ENCODE peak calls at places on chromosomes 12 and 14, in eight cellular contexts. One of them, this sample, is unnamed.

GRCh38 chr14:68726093-68726695 is 66.7 kb downstream of the ZFP36L1 start:
- DNase-seq in endothelial cell: no peak
- DNase-seq in amniotic stem cell: no peak
- DNase-seq in activated T-helper 2 cell treated with anti-CD3 and anti-CD28 coated beads, Interferon-gamma antibody, Interleukin-2, Interleukin-4, amounts not matched to agents 10 μg/mL and 5 μg/mL and 100 μg/mL, durations not matched to agents 14 hours and 24 hours and 36 hours: no peak
- DNase-seq in GM23338: no peak
- DNase-seq in HT1080: no peak
- DNase-seq in A549: no peak
- DNase-seq in T-helper 1 cell: no peak
- DNase-seq in this sample: no peak

GRCh38 chr12:30732954-30733637 is 21.7 kb downstream of the CAPRIN2 start:
- DNase-seq in endothelial cell: no peak
- DNase-seq in amniotic stem cell: no peak
- DNase-seq in activated T-helper 2 cell treated with anti-CD3 and anti-CD28 coated beads, Interferon-gamma antibody, Interleukin-2, Interleukin-4, amounts not matched to agents 10 μg/mL and 5 μg/mL and 100 μg/mL, durations not matched to agents 14 hours and 24 hours and 36 hours: no peak
- DNase-seq in GM23338: no peak
- DNase-seq in HT1080: no peak
- DNase-seq in A549: no peak
- DNase-seq in T-helper 1 cell: no peak
- DNase-seq in this sample: no peak

GRCh38 chr14:72545411-72546311 is 348.2 kb downstream of the DPF3 start:
- DNase-seq in endothelial cell: no peak
- DNase-seq in amniotic stem cell: no peak
- DNase-seq in activated T-helper 2 cell treated with anti-CD3 and anti-CD28 coated beads, Interferon-gamma antibody, Interleukin-2, Interleukin-4, amounts not matched to agents 10 μg/mL and 5 μg/mL and 100 μg/mL, durations not matched to agents 14 hours and 24 hours and 36 hours: no peak
- DNase-seq in GM23338: no peak
- DNase-seq in HT1080: no peak
- DNase-seq in A549: no peak
- DNase-seq in T-helper 1 cell: no peak
- DNase-seq in this sample: no peak

GRCh38 chr12:70645494-70646317 is 8.5 kb upstream of the PTPRB start:
- DNase-seq in endothelial cell: peak
- DNase-seq in amniotic stem cell: peak
- DNase-seq in activated T-helper 2 cell treated with anti-CD3 and anti-CD28 coated beads, Interferon-gamma antibody, Interleukin-2, Interleukin-4, amounts not matched to agents 10 μg/mL and 5 μg/mL and 100 μg/mL, durations not matched to agents 14 hours and 24 hours and 36 hours: no peak
- DNase-seq in GM23338: peak
- DNase-seq in HT1080: peak
- DNase-seq in A549: peak
- DNase-seq in T-helper 1 cell: no peak
- DNase-seq in this sample: peak

GRCh38 chr12:43210437-43211197 is 341.4 kb downstream of the ADAMTS20 start:
- DNase-seq in endothelial cell: no peak
- DNase-seq in amniotic stem cell: no peak
- DNase-seq in activated T-helper 2 cell treated with anti-CD3 and anti-CD28 coated beads, Interferon-gamma antibody, Interleukin-2, Interleukin-4, amounts not matched to agents 10 μg/mL and 5 μg/mL and 100 μg/mL, durations not matched to agents 14 hours and 24 hours and 36 hours: no peak
- DNase-seq in GM23338: no peak
- DNase-seq in HT1080: peak
- DNase-seq in A549: no peak
- DNase-seq in T-helper 1 cell: no peak
- DNase-seq in this sample: no peak

GRCh38 chr12:80551897-80552296 is 107.9 kb downstream of the PTPRQ start:
- DNase-seq in endothelial cell: no peak
- DNase-seq in amniotic stem cell: peak
- DNase-seq in activated T-helper 2 cell treated with anti-CD3 and anti-CD28 coated beads, Interferon-gamma antibody, Interleukin-2, Interleukin-4, amounts not matched to agents 10 μg/mL and 5 μg/mL and 100 μg/mL, durations not matched to agents 14 hours and 24 hours and 36 hours: no peak
- DNase-seq in GM23338: no peak
- DNase-seq in HT1080: peak
- DNase-seq in A549: peak
- DNase-seq in T-helper 1 cell: no peak
- DNase-seq in this sample: no peak

GRCh38 chr12:12946686-12947355 is 5.1 kb downstream of the GPRC5D start:
- DNase-seq in endothelial cell: no peak
- DNase-seq in amniotic stem cell: no peak
- DNase-seq in activated T-helper 2 cell treated with anti-CD3 and anti-CD28 coated beads, Interferon-gamma antibody, Interleukin-2, Interleukin-4, amounts not matched to agents 10 μg/mL and 5 μg/mL and 100 μg/mL, durations not matched to agents 14 hours and 24 hours and 36 hours: no peak
- DNase-seq in GM23338: no peak
- DNase-seq in HT1080: peak
- DNase-seq in A549: no peak
- DNase-seq in T-helper 1 cell: no peak
- DNase-seq in this sample: no peak

GRCh38 chr14:92651106-92651792 is 97.2 kb downstream of the LGMN start:
- DNase-seq in endothelial cell: no peak
- DNase-seq in amniotic stem cell: no peak
- DNase-seq in activated T-helper 2 cell treated with anti-CD3 and anti-CD28 coated beads, Interferon-gamma antibody, Interleukin-2, Interleukin-4, amounts not matched to agents 10 μg/mL and 5 μg/mL and 100 μg/mL, durations not matched to agents 14 hours and 24 hours and 36 hours: peak
- DNase-seq in GM23338: no peak
- DNase-seq in HT1080: no peak
- DNase-seq in A549: no peak
- DNase-seq in T-helper 1 cell: peak
- DNase-seq in this sample: no peak

GRCh38 chr12:120252071-120252906 is 13.2 kb downstream of the PXN start:
- DNase-seq in endothelial cell: no peak
- DNase-seq in amniotic stem cell: no peak
- DNase-seq in activated T-helper 2 cell treated with anti-CD3 and anti-CD28 coated beads, Interferon-gamma antibody, Interleukin-2, Interleukin-4, amounts not matched to agents 10 μg/mL and 5 μg/mL and 100 μg/mL, durations not matched to agents 14 hours and 24 hours and 36 hours: peak
- DNase-seq in GM23338: no peak
- DNase-seq in HT1080: no peak
- DNase-seq in A549: no peak
- DNase-seq in T-helper 1 cell: peak
- DNase-seq in this sample: no peak

GRCh38 chr12:26271024-26271423 is 75.7 kb downstream of the SSPN start:
- DNase-seq in endothelial cell: no peak
- DNase-seq in amniotic stem cell: no peak
- DNase-seq in activated T-helper 2 cell treated with anti-CD3 and anti-CD28 coated beads, Interferon-gamma antibody, Interleukin-2, Interleukin-4, amounts not matched to agents 10 μg/mL and 5 μg/mL and 100 μg/mL, durations not matched to agents 14 hours and 24 hours and 36 hours: no peak
- DNase-seq in GM23338: no peak
- DNase-seq in HT1080: no peak
- DNase-seq in A549: no peak
- DNase-seq in T-helper 1 cell: no peak
- DNase-seq in this sample: peak

GRCh38 chr14:103213331-103213730 is 90.1 kb downstream of the TNFAIP2 start:
- DNase-seq in endothelial cell: no peak
- DNase-seq in amniotic stem cell: no peak
- DNase-seq in activated T-helper 2 cell treated with anti-CD3 and anti-CD28 coated beads, Interferon-gamma antibody, Interleukin-2, Interleukin-4, amounts not matched to agents 10 μg/mL and 5 μg/mL and 100 μg/mL, durations not matched to agents 14 hours and 24 hours and 36 hours: no peak
- DNase-seq in GM23338: no peak
- DNase-seq in HT1080: no peak
- DNase-seq in A549: no peak
- DNase-seq in T-helper 1 cell: no peak
- DNase-seq in this sample: no peak

GRCh38 chr14:103886304-103887169 is 39.2 kb upstream of the PPP1R13B start:
- DNase-seq in endothelial cell: no peak
- DNase-seq in amniotic stem cell: no peak
- DNase-seq in activated T-helper 2 cell treated with anti-CD3 and anti-CD28 coated beads, Interferon-gamma antibody, Interleukin-2, Interleukin-4, amounts not matched to agents 10 μg/mL and 5 μg/mL and 100 μg/mL, durations not matched to agents 14 hours and 24 hours and 36 hours: no peak
- DNase-seq in GM23338: peak
- DNase-seq in HT1080: no peak
- DNase-seq in A549: no peak
- DNase-seq in T-helper 1 cell: no peak
- DNase-seq in this sample: peak

GRCh38 chr14:102033241-102033640 is 53.6 kb downstream of the HSP90AA1 start:
- DNase-seq in endothelial cell: no peak
- DNase-seq in amniotic stem cell: no peak
- DNase-seq in activated T-helper 2 cell treated with anti-CD3 and anti-CD28 coated beads, Interferon-gamma antibody, Interleukin-2, Interleukin-4, amounts not matched to agents 10 μg/mL and 5 μg/mL and 100 μg/mL, durations not matched to agents 14 hours and 24 hours and 36 hours: no peak
- DNase-seq in GM23338: no peak
- DNase-seq in HT1080: no peak
- DNase-seq in A549: no peak
- DNase-seq in T-helper 1 cell: no peak
- DNase-seq in this sample: no peak

GRCh38 chr12:113463746-113464743 is 7.6 kb downstream of the LHX5 start:
- DNase-seq in endothelial cell: no peak
- DNase-seq in amniotic stem cell: no peak
- DNase-seq in activated T-helper 2 cell treated with anti-CD3 and anti-CD28 coated beads, Interferon-gamma antibody, Interleukin-2, Interleukin-4, amounts not matched to agents 10 μg/mL and 5 μg/mL and 100 μg/mL, durations not matched to agents 14 hours and 24 hours and 36 hours: no peak
- DNase-seq in GM23338: peak
- DNase-seq in HT1080: no peak
- DNase-seq in A549: no peak
- DNase-seq in T-helper 1 cell: no peak
- DNase-seq in this sample: no peak

GRCh38 chr14:34322940-34323418 is 139.1 kb downstream of the SPTSSA start:
- DNase-seq in endothelial cell: peak
- DNase-seq in amniotic stem cell: no peak
- DNase-seq in activated T-helper 2 cell treated with anti-CD3 and anti-CD28 coated beads, Interferon-gamma antibody, Interleukin-2, Interleukin-4, amounts not matched to agents 10 μg/mL and 5 μg/mL and 100 μg/mL, durations not matched to agents 14 hours and 24 hours and 36 hours: peak
- DNase-seq in GM23338: peak
- DNase-seq in HT1080: peak
- DNase-seq in A549: peak
- DNase-seq in T-helper 1 cell: peak
- DNase-seq in this sample: peak

GRCh38 chr14:24238527-24239037 is 3.8 kb downstream of the TINF2 start:
- DNase-seq in endothelial cell: no peak
- DNase-seq in amniotic stem cell: no peak
- DNase-seq in activated T-helper 2 cell treated with anti-CD3 and anti-CD28 coated beads, Interferon-gamma antibody, Interleukin-2, Interleukin-4, amounts not matched to agents 10 μg/mL and 5 μg/mL and 100 μg/mL, durations not matched to agents 14 hours and 24 hours and 36 hours: no peak
- DNase-seq in GM23338: no peak
- DNase-seq in HT1080: peak
- DNase-seq in A549: no peak
- DNase-seq in T-helper 1 cell: no peak
- DNase-seq in this sample: no peak

GRCh38 chr12:34395056-34396005 is 373.0 kb downstream of the ALG10 start:
- DNase-seq in endothelial cell: peak
- DNase-seq in amniotic stem cell: no peak
- DNase-seq in activated T-helper 2 cell treated with anti-CD3 and anti-CD28 coated beads, Interferon-gamma antibody, Interleukin-2, Interleukin-4, amounts not matched to agents 10 μg/mL and 5 μg/mL and 100 μg/mL, durations not matched to agents 14 hours and 24 hours and 36 hours: no peak
- DNase-seq in GM23338: no peak
- DNase-seq in HT1080: no peak
- DNase-seq in A549: no peak
- DNase-seq in T-helper 1 cell: peak
- DNase-seq in this sample: no peak

GRCh38 chr14:55707365-55707804 is 127.4 kb downstream of the KTN1 start:
- DNase-seq in endothelial cell: no peak
- DNase-seq in amniotic stem cell: peak
- DNase-seq in activated T-helper 2 cell treated with anti-CD3 and anti-CD28 coated beads, Interferon-gamma antibody, Interleukin-2, Interleukin-4, amounts not matched to agents 10 μg/mL and 5 μg/mL and 100 μg/mL, durations not matched to agents 14 hours and 24 hours and 36 hours: no peak
- DNase-seq in GM23338: peak
- DNase-seq in HT1080: peak
- DNase-seq in A549: peak
- DNase-seq in T-helper 1 cell: no peak
- DNase-seq in this sample: peak

GRCh38 chr12:82436354-82436753 is 78.0 kb downstream of the METTL25 start:
- DNase-seq in endothelial cell: no peak
- DNase-seq in amniotic stem cell: no peak
- DNase-seq in activated T-helper 2 cell treated with anti-CD3 and anti-CD28 coated beads, Interferon-gamma antibody, Interleukin-2, Interleukin-4, amounts not matched to agents 10 μg/mL and 5 μg/mL and 100 μg/mL, durations not matched to agents 14 hours and 24 hours and 36 hours: no peak
- DNase-seq in GM23338: no peak
- DNase-seq in HT1080: no peak
- DNase-seq in A549: no peak
- DNase-seq in T-helper 1 cell: no peak
- DNase-seq in this sample: no peak

GRCh38 chr14:61147369-61147897 is 133.7 kb downstream of the TMEM30B start:
- DNase-seq in endothelial cell: no peak
- DNase-seq in amniotic stem cell: no peak
- DNase-seq in activated T-helper 2 cell treated with anti-CD3 and anti-CD28 coated beads, Interferon-gamma antibody, Interleukin-2, Interleukin-4, amounts not matched to agents 10 μg/mL and 5 μg/mL and 100 μg/mL, durations not matched to agents 14 hours and 24 hours and 36 hours: no peak
- DNase-seq in GM23338: no peak
- DNase-seq in HT1080: no peak
- DNase-seq in A549: no peak
- DNase-seq in T-helper 1 cell: no peak
- DNase-seq in this sample: no peak

GRCh38 chr12:109735825-109736551 is 22.4 kb downstream of the FAM222A start:
- DNase-seq in endothelial cell: no peak
- DNase-seq in amniotic stem cell: no peak
- DNase-seq in activated T-helper 2 cell treated with anti-CD3 and anti-CD28 coated beads, Interferon-gamma antibody, Interleukin-2, Interleukin-4, amounts not matched to agents 10 μg/mL and 5 μg/mL and 100 μg/mL, durations not matched to agents 14 hours and 24 hours and 36 hours: no peak
- DNase-seq in GM23338: no peak
- DNase-seq in HT1080: no peak
- DNase-seq in A549: no peak
- DNase-seq in T-helper 1 cell: no peak
- DNase-seq in this sample: no peak

GRCh38 chr14:54902143-54902520 is 494 bp downstream of the GCH1 start:
- DNase-seq in endothelial cell: peak
- DNase-seq in amniotic stem cell: peak
- DNase-seq in activated T-helper 2 cell treated with anti-CD3 and anti-CD28 coated beads, Interferon-gamma antibody, Interleukin-2, Interleukin-4, amounts not matched to agents 10 μg/mL and 5 μg/mL and 100 μg/mL, durations not matched to agents 14 hours and 24 hours and 36 hours: peak
- DNase-seq in GM23338: peak
- DNase-seq in HT1080: peak
- DNase-seq in A549: peak
- DNase-seq in T-helper 1 cell: peak
- DNase-seq in this sample: peak

GRCh38 chr14:100122481-100123215 is 36.8 kb downstream of the DEGS2 start:
- DNase-seq in endothelial cell: no peak
- DNase-seq in amniotic stem cell: no peak
- DNase-seq in activated T-helper 2 cell treated with anti-CD3 and anti-CD28 coated beads, Interferon-gamma antibody, Interleukin-2, Interleukin-4, amounts not matched to agents 10 μg/mL and 5 μg/mL and 100 μg/mL, durations not matched to agents 14 hours and 24 hours and 36 hours: no peak
- DNase-seq in GM23338: no peak
- DNase-seq in HT1080: no peak
- DNase-seq in A549: no peak
- DNase-seq in T-helper 1 cell: no peak
- DNase-seq in this sample: no peak

GRCh38 chr12:71865166-71865713 is 25.7 kb downstream of the TBC1D15 start:
- DNase-seq in endothelial cell: no peak
- DNase-seq in amniotic stem cell: peak
- DNase-seq in activated T-helper 2 cell treated with anti-CD3 and anti-CD28 coated beads, Interferon-gamma antibody, Interleukin-2, Interleukin-4, amounts not matched to agents 10 μg/mL and 5 μg/mL and 100 μg/mL, durations not matched to agents 14 hours and 24 hours and 36 hours: no peak
- DNase-seq in GM23338: no peak
- DNase-seq in HT1080: peak
- DNase-seq in A549: no peak
- DNase-seq in T-helper 1 cell: no peak
- DNase-seq in this sample: peak

GRCh38 chr12:57148469-57149308 is 1.3 kb upstream of the LRP1-AS start:
- DNase-seq in endothelial cell: no peak
- DNase-seq in amniotic stem cell: no peak
- DNase-seq in activated T-helper 2 cell treated with anti-CD3 and anti-CD28 coated beads, Interferon-gamma antibody, Interleukin-2, Interleukin-4, amounts not matched to agents 10 μg/mL and 5 μg/mL and 100 μg/mL, durations not matched to agents 14 hours and 24 hours and 36 hours: no peak
- DNase-seq in GM23338: no peak
- DNase-seq in HT1080: peak
- DNase-seq in A549: no peak
- DNase-seq in T-helper 1 cell: no peak
- DNase-seq in this sample: no peak

GRCh38 chr12:45215419-45216296 is at the start of gene ANO6:
- DNase-seq in endothelial cell: peak
- DNase-seq in amniotic stem cell: peak
- DNase-seq in activated T-helper 2 cell treated with anti-CD3 and anti-CD28 coated beads, Interferon-gamma antibody, Interleukin-2, Interleukin-4, amounts not matched to agents 10 μg/mL and 5 μg/mL and 100 μg/mL, durations not matched to agents 14 hours and 24 hours and 36 hours: peak
- DNase-seq in GM23338: peak
- DNase-seq in HT1080: peak
- DNase-seq in A549: peak
- DNase-seq in T-helper 1 cell: peak
- DNase-seq in this sample: peak

GRCh38 chr14:58488550-58488949 is 61.0 kb downstream of the KIAA0586 start:
- DNase-seq in endothelial cell: peak
- DNase-seq in amniotic stem cell: peak
- DNase-seq in activated T-helper 2 cell treated with anti-CD3 and anti-CD28 coated beads, Interferon-gamma antibody, Interleukin-2, Interleukin-4, amounts not matched to agents 10 μg/mL and 5 μg/mL and 100 μg/mL, durations not matched to agents 14 hours and 24 hours and 36 hours: no peak
- DNase-seq in GM23338: peak
- DNase-seq in HT1080: peak
- DNase-seq in A549: no peak
- DNase-seq in T-helper 1 cell: no peak
- DNase-seq in this sample: peak

GRCh38 chr14:61034416-61035100 is 53.5 kb downstream of the SLC38A6 start:
- DNase-seq in endothelial cell: no peak
- DNase-seq in amniotic stem cell: no peak
- DNase-seq in activated T-helper 2 cell treated with anti-CD3 and anti-CD28 coated beads, Interferon-gamma antibody, Interleukin-2, Interleukin-4, amounts not matched to agents 10 μg/mL and 5 μg/mL and 100 μg/mL, durations not matched to agents 14 hours and 24 hours and 36 hours: no peak
- DNase-seq in GM23338: no peak
- DNase-seq in HT1080: no peak
- DNase-seq in A549: no peak
- DNase-seq in T-helper 1 cell: no peak
- DNase-seq in this sample: no peak

GRCh38 chr14:21084988-21085853 is 13.2 kb downstream of the ZNF219 start:
- DNase-seq in endothelial cell: no peak
- DNase-seq in amniotic stem cell: peak
- DNase-seq in activated T-helper 2 cell treated with anti-CD3 and anti-CD28 coated beads, Interferon-gamma antibody, Interleukin-2, Interleukin-4, amounts not matched to agents 10 μg/mL and 5 μg/mL and 100 μg/mL, durations not matched to agents 14 hours and 24 hours and 36 hours: no peak
- DNase-seq in GM23338: no peak
- DNase-seq in HT1080: no peak
- DNase-seq in A549: no peak
- DNase-seq in T-helper 1 cell: no peak
- DNase-seq in this sample: no peak

GRCh38 chr14:104799657-104800599 is 973 bp upstream of the ZBTB42 start:
- DNase-seq in endothelial cell: peak
- DNase-seq in amniotic stem cell: peak
- DNase-seq in activated T-helper 2 cell treated with anti-CD3 and anti-CD28 coated beads, Interferon-gamma antibody, Interleukin-2, Interleukin-4, amounts not matched to agents 10 μg/mL and 5 μg/mL and 100 μg/mL, durations not matched to agents 14 hours and 24 hours and 36 hours: peak
- DNase-seq in GM23338: peak
- DNase-seq in HT1080: peak
- DNase-seq in A549: peak
- DNase-seq in T-helper 1 cell: peak
- DNase-seq in this sample: peak

GRCh38 chr12:40158592-40159111 is 52.8 kb upstream of the SLC2A13 start:
- DNase-seq in endothelial cell: no peak
- DNase-seq in amniotic stem cell: no peak
- DNase-seq in activated T-helper 2 cell treated with anti-CD3 and anti-CD28 coated beads, Interferon-gamma antibody, Interleukin-2, Interleukin-4, amounts not matched to agents 10 μg/mL and 5 μg/mL and 100 μg/mL, durations not matched to agents 14 hours and 24 hours and 36 hours: no peak
- DNase-seq in GM23338: no peak
- DNase-seq in HT1080: peak
- DNase-seq in A549: no peak
- DNase-seq in T-helper 1 cell: no peak
- DNase-seq in this sample: no peak

GRCh38 chr14:62778847-62779246 is 266.4 kb downstream of the KCNH5 start:
- DNase-seq in endothelial cell: no peak
- DNase-seq in amniotic stem cell: no peak
- DNase-seq in activated T-helper 2 cell treated with anti-CD3 and anti-CD28 coated beads, Interferon-gamma antibody, Interleukin-2, Interleukin-4, amounts not matched to agents 10 μg/mL and 5 μg/mL and 100 μg/mL, durations not matched to agents 14 hours and 24 hours and 36 hours: no peak
- DNase-seq in GM23338: no peak
- DNase-seq in HT1080: no peak
- DNase-seq in A549: no peak
- DNase-seq in T-helper 1 cell: no peak
- DNase-seq in this sample: no peak

GRCh38 chr14:92783813-92784431 is 10.2 kb upstream of the GOLGA5 start:
- DNase-seq in endothelial cell: peak
- DNase-seq in amniotic stem cell: peak
- DNase-seq in activated T-helper 2 cell treated with anti-CD3 and anti-CD28 coated beads, Interferon-gamma antibody, Interleukin-2, Interleukin-4, amounts not matched to agents 10 μg/mL and 5 μg/mL and 100 μg/mL, durations not matched to agents 14 hours and 24 hours and 36 hours: no peak
- DNase-seq in GM23338: peak
- DNase-seq in HT1080: peak
- DNase-seq in A549: peak
- DNase-seq in T-helper 1 cell: no peak
- DNase-seq in this sample: peak

GRCh38 chr12:2641209-2641608 is 153.6 kb upstream of the FKBP4 start:
- DNase-seq in endothelial cell: peak
- DNase-seq in amniotic stem cell: no peak
- DNase-seq in activated T-helper 2 cell treated with anti-CD3 and anti-CD28 coated beads, Interferon-gamma antibody, Interleukin-2, Interleukin-4, amounts not matched to agents 10 μg/mL and 5 μg/mL and 100 μg/mL, durations not matched to agents 14 hours and 24 hours and 36 hours: no peak
- DNase-seq in GM23338: peak
- DNase-seq in HT1080: peak
- DNase-seq in A549: peak
- DNase-seq in T-helper 1 cell: no peak
- DNase-seq in this sample: peak